ENCODE peak calls at places on chromosomes 12 and 14, in six cellular contexts. D, X, Y, Z, B and V are unnamed samples.

GRCh38 chr14:87805315-87805723 is 187.7 kb downstream of the GALC start:
- DNase-seq in D (peak; percentile 43), B (peak; percentile 88), X (no peak), Y (peak; percentile 9), Z (peak; percentile 41), V (peak; percentile 33)

GRCh38 chr12:7395950-7396349 is 48.0 kb downstream of the CD163L1 start:
- DNase-seq in D (no peak), B (no peak), Z (no peak), X (no peak), Y (no peak), V (no peak)

GRCh38 chr14:79375336-79375735 is 836.0 kb downstream of the DIO2 start:
- DNase-seq in X (no peak), D (no peak), Z (peak; percentile 6), Y (no peak), B (no peak), V (no peak)

GRCh38 chr12:98572010-98572409 is 21.5 kb upstream of the SLC25A3 start:
- DNase-seq in D (no peak), B (no peak), X (no peak), Y (peak; percentile 35), Z (no peak), V (peak; percentile 29)

GRCh38 chr14:105314287-105315185 is at the start of gene PACS2:
- DNase-seq in B (peak; percentile 85), Z (peak; percentile 98), X (no peak), Y (peak; percentile 46), D (peak; percentile 94), V (peak; percentile 95)

GRCh38 chr12:16586350-16587109 is 19.4 kb downstream of the LMO3 start:
- DNase-seq in X (no peak), Y (no peak), D (no peak), Z (no peak), B (no peak), V (no peak)

GRCh38 chr12:123114305-123115083 is 36.4 kb downstream of the PITPNM2 start:
- DNase-seq in D (no peak), Z (no peak), X (no peak), Y (no peak), B (no peak), V (no peak)

GRCh38 chr12:62632521-62632920 is 165.9 kb downstream of the MON2 start:
- DNase-seq in D (no peak), Z (peak; percentile 79), B (peak; percentile 70), X (no peak), Y (peak; percentile 5), V (no peak)

GRCh38 chr12:40224439-40225291 is at the start of gene LRRK2:
- DNase-seq in Z (peak; percentile 82), X (no peak), Y (no peak), D (peak; percentile 7), B (peak; percentile 63), V (peak; percentile 78)

GRCh38 chr14:103361868-103362267 is 23.3 kb upstream of the MARK3 start:
- DNase-seq in Y (peak; percentile 80), Z (no peak), X (no peak), D (no peak), B (no peak), V (peak; percentile 54)

DNA sequence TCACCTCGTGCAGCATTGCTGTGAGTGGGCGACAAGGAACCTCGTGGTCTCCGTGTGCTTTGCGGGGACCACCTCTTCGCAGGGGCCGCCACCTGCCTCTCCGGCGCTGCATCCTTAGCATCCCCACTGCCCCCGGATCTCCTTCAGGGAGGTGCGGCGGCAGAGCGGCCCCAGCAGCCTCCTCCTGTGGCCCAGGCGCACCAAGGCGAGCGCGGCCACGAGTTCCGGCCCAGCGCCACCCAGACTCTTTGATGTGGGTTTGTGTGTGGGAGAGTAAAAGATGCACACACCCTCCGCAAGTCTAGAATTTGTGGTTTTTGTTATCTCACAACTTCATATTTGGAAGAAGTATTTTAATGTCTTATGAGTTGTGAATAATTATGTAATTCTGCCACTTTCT is 118.8 kb upstream of the DIO3 start:
- DNase-seq in D (no peak), Z (no peak), X (no peak), Y (no peak), B (no peak), V (no peak)
- TF ChIP-seq RAD21 in D (no peak), Z (no peak), X (no peak), Y (no peak), B (no peak), V (no peak)

GRCh38 chr12:56101045-56101444 is 3.3 kb upstream of the PA2G4 start:
- DNase-seq in Y (no peak), Z (no peak), X (no peak), B (no peak), D (no peak), V (no peak)
- TF ChIP-seq EP300 in Y (no peak), Z (no peak), X (no peak), B (no peak), D (no peak), V (no peak)

GRCh38 chr12:47306130-47306529 is 226.4 kb upstream of the AMIGO2 start:
- DNase-seq in D (no peak), Z (no peak), X (no peak), Y (no peak), B (no peak), V (no peak)

GRCh38 chr12:47308672-47309071 is 228.9 kb upstream of the AMIGO2 start:
- DNase-seq in Y (no peak), B (no peak), X (no peak), Z (no peak), D (no peak), V (no peak)

GRCh38 chr12:47305464-47305863 is 225.7 kb upstream of the AMIGO2 start:
- DNase-seq in D (no peak), X (no peak), Z (no peak), B (no peak), Y (no peak), V (no peak)

GRCh38 chr12:47311011-47311410 is 231.3 kb upstream of the AMIGO2 start:
- DNase-seq in Z (no peak), B (no peak), X (no peak), D (no peak), Y (no peak), V (no peak)

DNA sequence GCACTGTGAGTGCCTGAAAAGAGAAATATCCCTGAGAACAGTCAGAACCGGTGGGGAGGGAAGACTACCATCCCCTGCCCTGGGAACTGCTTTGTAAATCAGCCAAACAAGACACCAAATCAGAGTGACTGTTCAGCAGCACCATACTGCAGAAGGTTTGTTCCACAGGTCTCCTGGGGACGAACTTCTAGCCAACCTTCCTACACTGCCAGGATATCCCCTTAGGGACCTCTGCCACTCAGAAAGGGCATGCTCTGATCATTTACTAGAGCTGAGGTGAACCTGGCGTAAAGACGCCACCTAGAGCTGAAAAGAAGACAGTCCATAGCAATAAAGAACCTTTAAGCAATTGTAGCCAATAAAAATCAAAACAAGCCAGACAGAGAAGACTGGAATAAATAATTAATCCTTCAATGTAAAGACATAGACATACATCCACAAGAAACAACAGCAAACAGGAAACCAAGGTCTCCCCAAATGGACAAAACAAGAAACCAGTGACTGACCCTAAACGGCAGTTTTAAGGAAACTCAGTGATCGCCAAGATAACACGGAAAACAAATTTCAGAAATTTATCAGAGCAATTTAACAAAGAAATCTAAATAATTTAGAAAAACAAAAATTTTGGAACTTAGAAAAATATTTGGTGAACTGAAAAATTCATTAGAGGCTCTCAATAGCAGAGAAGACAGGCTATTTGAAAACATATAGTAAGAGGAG is 228.1 kb upstream of the AMIGO2 start:
- DNase-seq in D (peak; percentile 13), Z (peak; percentile 19), X (peak; percentile 31), B (no peak), Y (peak; percentile 43), V (peak; percentile 93)
- TF ChIP-seq USF2 in D (no peak), Z (no peak), X (no peak), B (no peak), Y (no peak), V (no peak)

GRCh38 chr12:121333747-121334146 is 18.5 kb downstream of the ANAPC5 start:
- DNase-seq in Z (no peak), Y (no peak), B (no peak), X (no peak), D (no peak), V (no peak)
- TF ChIP-seq RAD21 in Z (no peak), Y (no peak), B (no peak), X (no peak), D (no peak), V (no peak)

GRCh38 chr14:61585598-61586538 is 109.4 kb upstream of the HIF1A start:
- DNase-seq in X (no peak), Z (no peak), B (no peak), Y (no peak), D (no peak), V (no peak)
- TF ChIP-seq EP300 in X (no peak), Z (no peak), B (no peak), Y (no peak), D (no peak), V (no peak)

GRCh38 chr14:32697704-32698103 is 241.0 kb upstream of the NPAS3 start:
- DNase-seq in Y (no peak), Z (no peak), B (no peak), X (no peak), D (no peak), V (no peak)

GRCh38 chr14:32698831-32699230 is 239.8 kb upstream of the NPAS3 start:
- DNase-seq in B (no peak), Z (no peak), D (no peak), Y (no peak), X (no peak), V (no peak)

GRCh38 chr14:32694795-32695449 is 243.8 kb upstream of the NPAS3 start:
- DNase-seq in B (no peak), Y (no peak), Z (no peak), D (no peak), X (no peak), V (no peak)

GRCh38 chr14:32696325-32697101 is 242.2 kb upstream of the NPAS3 start:
- DNase-seq in D (no peak), Z (no peak), B (no peak), Y (no peak), X (no peak), V (no peak)

GRCh38 chr14:32697114-32697513 is 241.6 kb upstream of the NPAS3 start:
- DNase-seq in X (no peak), Z (no peak), B (no peak), D (no peak), Y (no peak), V (no peak)
- TF ChIP-seq USF2 in X (no peak), Z (no peak), B (no peak), D (no peak), Y (no peak), V (no peak)

GRCh38 chr12:25102402-25102801 is 92.6 kb downstream of the DNAI7 start:
- DNase-seq in X (no peak), Z (no peak), D (no peak), Y (no peak), B (no peak), V (no peak)
- TF ChIP-seq RAD21 in X (no peak), Z (no peak), D (no peak), Y (no peak), B (no peak), V (no peak)

GRCh38 chr12:111685811-111686573 is at the start of the genes ACAD10 and BRAP:
- DNase-seq in D (peak; percentile 96), X (peak; percentile 89), Z (peak; percentile 98), Y (peak; percentile 89), B (peak; percentile 96), V (peak; percentile 97)
- TF ChIP-seq EP300 in D (no peak), X (no peak), Z (no peak), Y (no peak), B (no peak), V (no peak)